ENCODE peak calls at places on chromosome 6, in eight cellular contexts. V is stimulated activated CD8-positive, alpha-beta memory T cell treated with anti-CD3 and anti-CD28 coated beads, Interleukin-12 subunit alpha, Interleukin-12 subunit beta, amount 100 ng/mL, for 1 hour; G is psoas muscle; S is iris pigment epithelial cell; U is SW 1271; C is GM23248; Y is nucleus accumbens; D is AG08395. T is an unnamed sample.

GRCh38 chr6:113178349-113178748 is 678.8 kb upstream of the MARCKS start:
- DNase-seq in V (no peak), G (no peak), S (peak; percentile 47), U (no peak), C (peak; percentile 46), Y (no peak), D (no peak), T (no peak)

GRCh38 chr6:36677059-36677749 is 1.3 kb upstream of the CDKN1A start:
- DNase-seq in V (no peak), G (no peak), S (peak; percentile 54), U (no peak), C (peak; percentile 51), Y (no peak), D (peak; percentile 43), T (peak; percentile 55)

GRCh38 chr6:5511924-5512323 is 250.6 kb downstream of the FARS2 start:
- DNase-seq in V (no peak), G (no peak), S (peak; percentile 88), U (no peak), C (peak; percentile 83), Y (no peak), D (peak; percentile 69), T (peak; percentile 72)

GRCh38 chr6:33600761-33601160 is 20.4 kb upstream of the ITPR3 start:
- DNase-seq in V (no peak), G (no peak), S (no peak), U (no peak), C (no peak), Y (no peak), D (no peak), T (no peak)

GRCh38 chr6:53336070-53336469 is 12.7 kb downstream of the ELOVL5 start:
- DNase-seq in V (no peak), G (no peak), S (no peak), U (no peak), C (no peak), Y (no peak), D (no peak), T (no peak)

GRCh38 chr6:85644374-85644762 is 1.7 kb upstream of the SYNCRIP start:
- DNase-seq in V (no peak), G (no peak), S (no peak), U (no peak), C (peak; percentile 29), Y (no peak), D (no peak), T (peak; percentile 8)

GRCh38 chr6:114133816-114134215 is 162.9 kb upstream of the HDAC2 start:
- DNase-seq in V (no peak), G (no peak), S (no peak), U (no peak), C (no peak), Y (no peak), D (no peak), T (no peak)

GRCh38 chr6:35583893-35584688 is 71.4 kb upstream of the TULP1 start:
- DNase-seq in V (peak; percentile 61), G (no peak), S (peak; percentile 77), U (no peak), C (peak; percentile 76), Y (peak; percentile 67), D (peak; percentile 55), T (peak; percentile 64)

GRCh38 chr6:137416376-137417109 is 77.7 kb downstream of the OLIG3 start:
- DNase-seq in V (no peak), G (no peak), S (peak; percentile 3), U (no peak), C (peak; percentile 23), Y (no peak), D (peak; percentile 60), T (peak; percentile 21)

GRCh38 chr6:34247481-34248197 is 1.2 kb downstream of the SMIM29 start:
- DNase-seq in V (no peak), G (no peak), S (no peak), U (no peak), C (peak; percentile 39), Y (no peak), D (no peak), T (peak; percentile 11)

GRCh38 chr6:113719545-113719944 is 137.6 kb upstream of the MARCKS start:
- DNase-seq in V (no peak), G (no peak), S (peak; percentile 48), U (no peak), C (peak; percentile 69), Y (no peak), D (peak; percentile 41), T (peak; percentile 57)

GRCh38 chr6:135085700-135086413 is 31.2 kb upstream of the HBS1L start:
- DNase-seq in V (no peak), G (no peak), S (no peak), U (no peak), C (no peak), Y (no peak), D (no peak), T (no peak)

GRCh38 chr6:78810146-78810545 is 57.2 kb upstream of the IRAK1BP1 start:
- DNase-seq in V (no peak), G (no peak), S (peak; percentile 56), U (no peak), C (peak; percentile 75), Y (no peak), D (peak; percentile 67), T (peak; percentile 75)

GRCh38 chr6:40124924-40125323 is 190.7 kb upstream of the MOCS1 start:
- DNase-seq in V (no peak), G (no peak), S (no peak), U (no peak), C (no peak), Y (no peak), D (no peak), T (no peak)

GRCh38 chr6:130846507-130846906 is 19.3 kb downstream of the SMLR1 start:
- DNase-seq in V (no peak), G (no peak), S (no peak), U (no peak), C (no peak), Y (no peak), D (no peak), T (no peak)

GRCh38 chr6:137823826-137824501 is 43.1 kb upstream of the TNFAIP3 start:
- DNase-seq in V (peak; percentile 70), G (no peak), S (peak; percentile 69), U (no peak), C (peak; percentile 82), Y (peak; percentile 41), D (peak; percentile 51), T (peak; percentile 11)

GRCh38 chr6:106223300-106223930 is 102.1 kb downstream of the ATG5 start:
- DNase-seq in V (peak; percentile 53), G (no peak), S (peak; percentile 77), U (peak; percentile 4), C (peak; percentile 83), Y (peak; percentile 28), D (peak; percentile 52), T (peak; percentile 63)

GRCh38 chr6:157748839-157749571 is 74.0 kb upstream of the SNX9 start:
- DNase-seq in V (no peak), G (no peak), S (no peak), U (no peak), C (no peak), Y (no peak), D (no peak), T (no peak)

GRCh38 chr6:104642871-104643270 is 216.8 kb downstream of the HACE1 start:
- DNase-seq in V (no peak), G (no peak), S (peak; percentile 49), U (no peak), C (no peak), Y (no peak), D (peak; percentile 26), T (peak; percentile 8)

GRCh38 chr6:18263561-18264337 is 581 bp downstream of the DEK start:
- DNase-seq in V (no peak), G (peak; percentile 86), S (peak; percentile 55), U (no peak), C (peak; percentile 83), Y (peak; percentile 90), D (peak; percentile 74), T (peak; percentile 91)

GRCh38 chr6:135096403-135097130 is 41.9 kb upstream of the HBS1L start:
- DNase-seq in V (no peak), G (no peak), S (no peak), U (no peak), C (no peak), Y (no peak), D (no peak), T (no peak)

GRCh38 chr6:82178084-82178758 is 69.3 kb downstream of the IBTK start:
- DNase-seq in V (no peak), G (no peak), S (peak; percentile 63), U (no peak), C (peak; percentile 72), Y (no peak), D (peak; percentile 41), T (peak; percentile 50)

GRCh38 chr6:38259736-38260135 is 380.0 kb downstream of the BTBD9 start:
- DNase-seq in V (no peak), G (no peak), S (peak; percentile 82), U (peak; percentile 42), C (peak; percentile 87), Y (no peak), D (peak; percentile 43), T (peak; percentile 56)

GRCh38 chr6:162637317-162637716 is 90.2 kb downstream of the PRKN start:
- DNase-seq in V (no peak), G (no peak), S (no peak), U (no peak), C (no peak), Y (no peak), D (no peak), T (no peak)

GRCh38 chr6:141988954-141989705 is 143.6 kb upstream of the GJE1 start:
- DNase-seq in V (peak; percentile 2), G (no peak), S (peak; percentile 75), U (peak; percentile 32), C (peak; percentile 89), Y (no peak), D (peak; percentile 74), T (peak; percentile 68)

GRCh38 chr6:6796818-6797217 is 208.3 kb downstream of the LY86 start:
- DNase-seq in V (no peak), G (no peak), S (no peak), U (no peak), C (no peak), Y (no peak), D (no peak), T (no peak)

GRCh38 chr6:170285482-170285881 is 5.4 kb downstream of the DLL1 start:
- DNase-seq in V (no peak), G (peak; percentile 32), S (no peak), U (no peak), C (no peak), Y (no peak), D (no peak), T (no peak)

T was measured in GM03348.